ENCODE peak calls at places on chromosome 7, in ten cellular contexts. A is endodermal cell, C is tibial artery, B is GM23338, Z is psoas muscle, I is colonic mucosa, Q is pancreas, Y is thoracic aorta, E is HepG2, M is mucosa of descending colon. O is an unnamed sample.

GRCh38 chr7:4136501-4137110 is 545.5 kb upstream of the FOXK1 start:
- DNase-seq in A (peak; percentile 72), C (no peak), B (peak; percentile 53), Z (no peak), I (no peak), Q (no peak), Y (no peak), E (peak; percentile 19), M (no peak), O (no peak)

GRCh38 chr7:128178611-128179010 is 62.5 kb upstream of the LEP start:
- DNase-seq in A (peak; percentile 28), C (no peak), B (no peak), Z (no peak), I (no peak), Q (no peak), Y (no peak), E (no peak), M (no peak), O (no peak)

GRCh38 chr7:129354428-129355157 is 79.6 kb upstream of the STRIP2 start:
- DNase-seq in A (no peak), C (no peak), B (no peak), Z (no peak), I (no peak), Q (no peak), Y (no peak), E (no peak), M (no peak), O (no peak)

GRCh38 chr7:48139461-48139860 is 31.8 kb upstream of the ABCA13 start:
- DNase-seq in A (peak; percentile 65), C (no peak), B (peak; percentile 70), Z (no peak), I (no peak), Q (no peak), Y (no peak), E (peak; percentile 72), M (no peak), O (no peak)

GRCh38 chr7:81005254-81005653 is 86.4 kb upstream of the SEMA3C start:
- DNase-seq in A (no peak), C (peak; percentile 22), B (no peak), Z (no peak), I (no peak), Q (no peak), Y (no peak), E (no peak), M (no peak), O (no peak)

GRCh38 chr7:114468844-114469243 is 54.2 kb downstream of the FOXP2 start:
- DNase-seq in A (no peak), C (no peak), B (no peak), Z (no peak), I (no peak), Q (no peak), Y (no peak), E (no peak), M (no peak), O (no peak)

GRCh38 chr7:30861612-30862011 is 50.0 kb upstream of the AQP1 start:
- DNase-seq in A (no peak), C (no peak), B (no peak), Z (no peak), I (no peak), Q (no peak), Y (no peak), E (no peak), M (no peak), O (no peak)

GRCh38 chr7:117399820-117400422 is 27.4 kb downstream of the ASZ1 start:
- DNase-seq in A (no peak), C (no peak), B (no peak), Z (no peak), I (no peak), Q (no peak), Y (no peak), E (no peak), M (no peak), O (no peak)

GRCh38 chr7:115678049-115678982 is 352.2 kb downstream of the TFEC start:
- DNase-seq in A (no peak), C (no peak), B (no peak), Z (no peak), I (peak; percentile 62), Q (peak; percentile 66), Y (no peak), E (peak; percentile 93), M (peak; percentile 29), O (no peak)

GRCh38 chr7:79828866-79829265 is 305.8 kb upstream of the GNAI1 start:
- DNase-seq in A (no peak), C (no peak), B (no peak), Z (no peak), I (no peak), Q (no peak), Y (no peak), E (no peak), M (no peak), O (no peak)

GRCh38 chr7:143882020-143882610 is 19.9 kb downstream of the TCAF1 start:
- DNase-seq in A (peak; percentile 87), C (peak; percentile 53), B (peak; percentile 74), Z (peak; percentile 74), I (peak; percentile 44), Q (no peak), Y (no peak), E (peak; percentile 87), M (peak; percentile 40), O (no peak)

GRCh38 chr7:72019436-72019835 is 392.7 kb downstream of the CALN1 start:
- DNase-seq in A (no peak), C (no peak), B (no peak), Z (no peak), I (no peak), Q (no peak), Y (no peak), E (no peak), M (no peak), O (no peak)

GRCh38 chr7:127770870-127771269 is 118.9 kb downstream of the SND1 start:
- DNase-seq in A (no peak), C (no peak), B (no peak), Z (no peak), I (no peak), Q (no peak), Y (no peak), E (no peak), M (no peak), O (no peak)

GRCh38 chr7:130906575-130906974 is 172.6 kb upstream of the KLF14 start:
- DNase-seq in A (no peak), C (no peak), B (no peak), Z (no peak), I (no peak), Q (no peak), Y (no peak), E (no peak), M (no peak), O (no peak)
- H3K4me1 ChIP-seq in A (peaks cover 10% of the 10 kb centered on the region), C (peaks cover 68% of the 10 kb centered on the region), B (peaks cover 34% of the 10 kb centered on the region), Z (peaks cover 72% of the 10 kb centered on the region), I (peaks cover 3% of the 10 kb centered on the region), Q (peaks cover 5% of the 10 kb centered on the region), Y (peaks cover 61% of the 10 kb centered on the region), E (peaks cover 97% of the 10 kb centered on the region), M (peaks cover 66% of the 10 kb centered on the region), O (peaks cover 77% of the 10 kb centered on the region)

DNA sequence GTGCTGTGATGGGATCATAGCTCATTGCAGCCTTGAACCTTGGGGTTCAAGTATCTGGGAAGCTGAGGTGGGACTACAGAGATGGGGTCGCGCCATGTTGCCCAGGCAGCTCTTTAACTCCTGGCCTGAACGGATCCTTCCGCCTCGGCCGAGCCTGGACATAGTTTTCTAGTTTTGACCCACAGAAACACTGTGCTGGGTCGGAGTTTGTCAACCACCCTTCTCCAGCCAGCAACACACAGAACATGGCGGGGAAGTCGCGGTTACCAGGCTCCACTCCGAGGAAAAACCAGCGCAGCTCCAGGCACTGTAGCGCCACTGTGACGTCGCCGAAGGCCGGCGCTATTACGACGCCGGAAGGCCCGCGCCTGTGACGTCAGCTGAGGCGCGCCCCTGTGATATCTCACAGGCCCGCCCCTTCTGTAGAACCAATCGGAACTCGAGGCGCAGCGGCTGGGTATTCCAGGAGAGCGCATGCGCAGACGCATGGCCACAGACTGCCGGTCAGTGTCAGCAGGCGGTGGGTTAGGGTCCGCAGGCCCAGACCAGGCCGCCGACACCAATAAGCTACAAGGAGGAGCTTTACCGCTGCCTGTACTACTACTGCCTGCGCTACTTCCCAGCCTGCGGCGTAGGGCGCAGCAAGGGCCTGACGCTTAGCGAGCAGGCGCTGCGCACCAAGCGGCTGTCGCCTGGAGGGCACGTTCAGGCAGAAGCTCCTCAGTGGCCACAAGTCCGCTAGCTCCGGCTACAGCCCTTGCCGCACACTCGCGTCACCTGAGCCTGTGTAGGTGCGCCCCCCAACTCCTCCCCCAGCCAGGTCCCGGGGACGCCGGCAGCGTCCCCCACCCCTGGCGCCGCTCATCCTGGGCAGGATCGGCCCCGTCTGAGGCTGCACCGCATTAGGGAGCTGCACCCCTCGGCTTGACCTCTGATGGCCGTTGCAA is 135.2 kb upstream of the KCTD7 start:
- DNase-seq in A (peak; percentile 99), C (peak; percentile 98), B (peak; percentile 99), Z (peak; percentile 98), I (peak; percentile 98), Q (peak; percentile 98), Y (peak; percentile 91), E (peak; percentile 94), M (peak; percentile 98), O (peak; percentile 97)
- TF ChIP-seq CTCF in A (peak; percentile 56), C (peak; percentile 35), B (no peak), Z (peak; percentile 34), I (no peak), Q (peak; percentile 10), Y (peak; percentile 50), E (peak; percentile 50), M (peak; percentile 22), O (no peak)

DNA sequence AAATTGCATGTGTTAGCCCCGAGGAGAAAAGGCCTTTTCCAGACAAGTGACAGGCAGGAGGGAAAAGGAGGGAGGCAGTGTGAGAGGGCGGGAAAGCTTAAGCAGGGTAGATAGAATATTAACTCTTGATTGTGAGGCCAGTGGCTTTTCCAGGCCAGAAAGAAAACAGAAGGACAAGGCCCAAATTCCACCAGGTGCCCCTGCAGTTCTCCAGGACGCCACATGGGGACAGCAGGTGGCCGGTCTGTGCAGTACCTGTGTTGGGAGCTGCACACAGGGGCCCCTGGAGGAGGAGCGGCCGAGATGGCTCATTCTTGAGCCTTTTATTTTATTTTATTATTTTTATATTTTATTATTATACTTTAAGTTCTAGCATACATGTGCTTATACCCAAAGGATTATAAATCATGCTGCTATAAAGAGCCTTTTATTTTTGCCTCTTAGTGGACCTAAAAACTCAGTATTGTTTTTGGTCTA is 141.3 kb upstream of the KLF14 start:
- DNase-seq in A (peak; percentile 93), C (no peak), B (peak; percentile 87), Z (no peak), I (peak; percentile 70), Q (peak; percentile 76), Y (no peak), E (peak; percentile 54), M (peak; percentile 73), O (no peak)
- H3K4me1 ChIP-seq in A (peaks cover 5% of the 10 kb centered on the region), C (peaks cover 18% of the 10 kb centered on the region), B (peaks cover 27% of the 10 kb centered on the region), Z (peaks cover 26% of the 10 kb centered on the region), I (no peaks in the 10 kb centered on the region), Q (peaks cover 5% of the 10 kb centered on the region), Y (peaks cover 20% of the 10 kb centered on the region), E (peaks cover 19% of the 10 kb centered on the region), M (no peaks in the 10 kb centered on the region), O (no peaks in the 10 kb centered on the region)

DNA sequence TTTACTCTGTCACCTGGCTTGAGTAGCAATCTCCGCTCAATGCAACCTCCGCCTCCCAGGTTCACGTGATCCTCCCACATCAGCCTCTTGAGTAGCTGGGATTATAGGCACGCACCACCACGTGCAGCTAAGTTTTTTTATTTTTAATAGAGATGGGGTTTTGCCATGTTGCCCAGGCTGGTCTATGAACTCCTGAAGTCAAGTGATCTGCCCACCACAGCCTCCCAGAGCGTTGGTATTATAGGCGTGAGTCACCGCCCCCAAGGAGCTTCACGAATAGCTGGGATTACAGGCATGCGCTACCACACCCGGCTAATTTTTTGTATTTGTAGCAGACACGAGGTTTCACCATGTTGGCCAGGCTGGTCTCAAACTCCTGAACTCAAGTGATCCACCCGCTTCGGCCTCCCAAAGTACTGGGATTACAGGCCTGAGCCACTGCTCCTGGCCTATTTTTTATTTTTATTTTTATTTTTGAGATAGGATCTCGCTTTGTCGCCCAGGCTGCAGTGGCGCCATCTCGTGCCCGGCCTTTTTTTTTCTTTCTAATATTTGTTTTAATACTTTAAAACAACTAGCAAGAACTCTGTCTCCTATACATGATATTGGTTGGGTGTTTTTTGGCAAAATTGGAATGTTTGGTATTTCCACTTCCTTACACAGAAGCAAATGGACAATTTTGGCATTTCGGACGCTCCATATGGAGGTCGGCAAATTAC is 1.1 kb downstream of the EFCAB10 start:
- DNase-seq in A (peak; percentile 58), C (no peak), B (peak; percentile 48), Z (no peak), I (no peak), Q (no peak), Y (no peak), E (no peak), M (no peak), O (no peak)
- TF ChIP-seq CTCF in A (no peak), C (no peak), B (peak; percentile 54), Z (no peak), I (no peak), Q (no peak), Y (no peak), E (no peak), M (no peak), O (peak; percentile 22)